ENCODE peak calls at places on chromosomes 5 and 9, in nine cellular contexts. X is hepatocyte, I is upper lobe of left lung, M is sigmoid colon, W is HL-60, U is endodermal cell, N is foreskin fibroblast, Y is thyroid gland, P is HFF-Myc. H is an unnamed sample.

GRCh38 chr9:2638871-2639673 is 17.5 kb downstream of the VLDLR start:
- DNase-seq in X (no peak), I (no peak), M (no peak), W (no peak), U (no peak), N (peak; percentile 10), Y (no peak), P (no peak), H (no peak)

GRCh38 chr5:92800360-92800759 is 780.7 kb downstream of the NR2F1-AS1 start:
- DNase-seq in X (no peak), I (no peak), M (no peak), W (no peak), U (no peak), N (peak; percentile 73), Y (no peak), P (peak; percentile 17), H (no peak)

GRCh38 chr5:72271696-72272095 is 48.3 kb downstream of the MRPS27 start:
- DNase-seq in X (no peak), I (no peak), M (no peak), W (no peak), U (no peak), N (peak; percentile 14), Y (no peak), P (no peak), H (no peak)

GRCh38 chr9:107158321-107158720 is 124.8 kb upstream of the RAD23B start:
- DNase-seq in X (peak; percentile 56), I (no peak), M (no peak), W (no peak), U (peak; percentile 84), N (peak; percentile 44), Y (no peak), P (no peak), H (no peak)

GRCh38 chr5:135443329-135443960 is 3.7 kb downstream of the DCANP1 start:
- DNase-seq in X (no peak), I (no peak), M (peak; percentile 32), W (no peak), U (peak; percentile 75), N (no peak), Y (peak; percentile 26), P (no peak), H (no peak)

GRCh38 chr5:68277427-68277826 is 61.9 kb downstream of the PIK3R1 start:
- DNase-seq in X (no peak), I (no peak), M (no peak), W (no peak), U (no peak), N (no peak), Y (no peak), P (no peak), H (no peak)

GRCh38 chr9:16928179-16928945 is 57.9 kb upstream of the BNC2 start:
- DNase-seq in X (no peak), I (no peak), M (no peak), W (no peak), U (peak; percentile 49), N (peak; percentile 42), Y (no peak), P (no peak), H (no peak)

GRCh38 chr5:62731011-62731410 is 152.4 kb downstream of the LRRC70 start:
- DNase-seq in X (no peak), I (no peak), M (no peak), W (no peak), U (no peak), N (no peak), Y (no peak), P (no peak), H (no peak)

GRCh38 chr5:136309932-136310598 is 55.3 kb downstream of the TRPC7 start:
- DNase-seq in X (no peak), I (no peak), M (no peak), W (no peak), U (no peak), N (no peak), Y (no peak), P (no peak), H (peak; percentile 25)

GRCh38 chr5:136036991-136037705 is 8.4 kb downstream of the TGFBI start:
- DNase-seq in X (no peak), I (no peak), M (peak; percentile 85), W (no peak), U (no peak), N (peak; percentile 81), Y (no peak), P (peak; percentile 80), H (no peak)

GRCh38 chr9:120712539-120713031 is 1.7 kb downstream of the MEGF9 start:
- DNase-seq in X (no peak), I (no peak), M (no peak), W (no peak), U (no peak), N (no peak), Y (no peak), P (no peak), H (no peak)
- H3K4me3 ChIP-seq in X (peak overlapping the region; percentile 77), I (peak overlapping the region; percentile 57), M (peak overlapping the region; percentile 87), W (peak overlapping the region; percentile 98), U (peak overlapping the region; percentile 89), N (peak overlapping the region; percentile 74), Y (peak overlapping the region; percentile 77), P (no peak overlapping the region), H (peak overlapping the region; percentile 94)

DNA sequence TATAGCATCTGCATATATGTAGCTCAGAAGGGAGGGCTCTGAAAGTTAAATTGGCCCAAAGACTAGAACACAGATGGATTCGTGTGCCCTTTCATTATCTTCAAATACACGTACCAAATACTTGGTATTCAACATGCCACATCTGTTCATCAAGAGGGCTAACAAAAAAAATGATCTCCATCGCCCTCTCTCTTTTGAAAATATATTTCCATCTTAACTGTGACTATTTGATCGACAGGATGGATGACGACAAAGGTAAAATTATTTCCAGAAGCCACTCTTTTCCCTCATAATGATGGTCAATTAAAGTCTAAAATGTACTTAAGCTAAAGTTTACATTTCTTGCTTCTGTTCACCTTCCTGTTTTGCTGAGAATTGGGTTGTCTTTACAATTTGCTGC is 77.0 kb downstream of the SEMA6A start:
- DNase-seq in X (no peak), I (no peak), M (no peak), W (no peak), U (no peak), N (no peak), Y (no peak), P (no peak), H (no peak)
- TF ChIP-seq CTCF in X (peak; percentile 11), I (no peak), M (no peak), W (no peak), U (no peak), N (no peak), Y (no peak), P (no peak), H (no peak)

DNA sequence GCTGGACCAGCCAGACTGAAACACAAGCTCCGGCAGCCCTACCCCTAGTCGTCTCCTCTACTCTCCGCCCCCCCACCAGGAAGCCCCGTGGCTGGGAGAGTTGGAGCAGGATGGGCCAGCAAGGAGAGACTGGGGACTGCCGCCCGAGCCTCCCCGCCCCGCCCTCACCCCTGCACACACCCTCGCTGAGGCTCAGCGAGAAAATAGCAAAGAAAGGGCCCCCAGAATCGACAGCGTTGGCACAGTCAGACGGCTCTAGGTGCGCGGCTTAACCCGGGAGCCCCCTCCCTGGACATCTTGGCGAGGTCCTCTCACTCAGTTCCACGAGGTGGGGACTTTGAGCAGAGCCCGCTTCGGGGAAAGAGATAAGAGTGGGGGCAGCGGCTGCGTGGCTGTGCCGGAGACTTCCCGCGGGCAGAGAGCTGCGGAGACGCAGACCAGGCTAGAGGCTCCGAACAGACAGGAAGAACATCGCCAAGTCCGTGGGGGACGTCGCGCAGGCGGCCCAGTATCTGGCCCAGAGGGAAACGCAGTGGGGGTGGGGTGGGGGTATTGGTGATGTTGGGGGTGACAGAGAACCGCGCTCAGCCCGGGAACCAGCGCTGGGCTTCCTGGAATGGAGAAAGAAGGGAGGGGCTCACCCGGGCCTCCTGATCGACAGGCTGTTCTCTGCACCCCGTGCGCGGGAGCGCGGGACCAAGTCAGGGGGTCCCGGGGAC is 995 bp downstream of the TRIM7 start:
- DNase-seq in X (no peak), I (peak; percentile 82), M (peak; percentile 66), W (no peak), U (peak; percentile 79), N (peak; percentile 52), Y (peak; percentile 47), P (no peak), H (no peak)
- H3K4me3 ChIP-seq in X (peak overlapping the region; percentile 53), I (peak overlapping the region; percentile 72), M (peak overlapping the region; percentile 42), W (peak overlapping the region; percentile 50), U (peak overlapping the region; percentile 98), N (peak overlapping the region; percentile 55), Y (peak overlapping the region; percentile 64), P (peak overlapping the region; percentile 45), H (peak overlapping the region; percentile 60)

DNA sequence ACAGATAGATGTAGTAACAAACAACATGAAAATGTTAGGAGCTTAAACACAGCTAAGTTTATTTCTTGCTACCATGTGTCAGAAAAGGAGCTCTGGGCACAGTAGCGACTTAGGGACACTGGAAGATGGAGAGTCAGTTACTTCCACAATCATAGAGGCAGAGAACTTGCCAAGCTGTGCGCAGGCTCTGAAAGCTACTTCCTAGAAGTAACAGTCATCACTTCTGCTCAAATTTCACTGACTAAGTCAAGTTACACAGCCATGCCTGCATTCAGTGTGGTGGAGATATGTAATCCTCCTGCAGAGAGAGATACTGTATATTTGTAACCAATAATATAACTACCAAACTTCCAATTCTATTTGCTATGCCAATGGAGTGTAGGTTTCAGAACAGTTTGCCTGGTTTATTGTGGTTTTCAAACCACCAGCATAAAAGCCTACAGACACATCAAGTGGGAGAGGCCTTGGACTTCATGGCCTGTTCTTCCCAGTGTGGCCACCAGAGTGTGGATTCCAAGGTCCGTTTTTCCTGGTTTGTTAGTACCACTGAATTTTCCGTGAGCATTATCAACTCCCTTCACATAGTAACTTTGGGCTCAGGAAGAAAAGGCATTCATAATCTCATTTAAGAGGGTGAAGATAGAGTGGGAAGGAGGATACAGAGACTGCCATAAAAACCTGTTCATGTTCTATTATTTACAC is 268.1 kb downstream of the PJA2 start:
- DNase-seq in X (no peak), I (no peak), M (no peak), W (no peak), U (peak; percentile 54), N (peak; percentile 37), Y (no peak), P (no peak), H (no peak)
- TF ChIP-seq CTCF in X (no peak), I (no peak), M (no peak), W (no peak), U (peak; percentile 66), N (no peak), Y (no peak), P (peak; percentile 10), H (no peak)

GRCh38 chr9:100426532-100427365 is at the start of gene MSANTD3:
- DNase-seq in X (peak; percentile 90), I (peak; percentile 95), M (peak; percentile 77), W (no peak), U (peak; percentile 81), N (peak; percentile 84), Y (peak; percentile 76), P (no peak), H (no peak)
- H3K4me3 ChIP-seq in X (peak within 1 kb of the TSS; percentile 96), I (peak within 1 kb of the TSS; percentile 94), M (peak within 1 kb of the TSS; percentile 83), W (peak within 1 kb of the TSS; percentile 78), U (peak within 1 kb of the TSS; percentile 88), N (peak within 1 kb of the TSS; percentile 68), Y (peak within 1 kb of the TSS; percentile 57), P (peak within 1 kb of the TSS; percentile 76), H (peak within 1 kb of the TSS; percentile 91)